ENCODE peak calls at places on chromosomes 16 and 17, in four cellular contexts. One of them, this sample, is unnamed.

GRCh38 chr17:60393840-60394529 is 2.1 kb upstream of the USP32 start:
- DNase-seq in IMR-90: no peak
- DNase-seq in A673: no peak
- DNase-seq in suprapubic skin: no peak
- DNase-seq in this sample: no peak

GRCh38 chr16:85385463-85386331 is 227.4 kb upstream of the GSE1 start:
- DNase-seq in A673: no peak
- DNase-seq in IMR-90: no peak
- DNase-seq in suprapubic skin: no peak
- DNase-seq in this sample: no peak

GRCh38 chr17:8959312-8959918 is 6.1 kb downstream of the PIK3R5 start:
- DNase-seq in suprapubic skin: no peak
- DNase-seq in A673: no peak
- DNase-seq in IMR-90: no peak
- DNase-seq in this sample: no peak

GRCh38 chr17:56810286-56810781 is 23.4 kb downstream of the C17orf67 start:
- DNase-seq in suprapubic skin: no peak
- DNase-seq in IMR-90: no peak
- DNase-seq in A673: no peak
- DNase-seq in this sample: no peak

GRCh38 chr16:51820176-51820575 is 669.1 kb upstream of the SALL1 start:
- DNase-seq in suprapubic skin: no peak
- DNase-seq in IMR-90: no peak
- DNase-seq in A673: no peak
- DNase-seq in this sample: no peak

GRCh38 chr17:78163881-78164747 is 4.3 kb upstream of the SYNGR2 start:
- DNase-seq in A673: no peak
- DNase-seq in IMR-90: no peak
- DNase-seq in suprapubic skin: no peak
- DNase-seq in this sample: no peak

GRCh38 chr17:13940858-13941665 is 128.2 kb upstream of the COX10 start:
- DNase-seq in suprapubic skin: no peak
- DNase-seq in A673: no peak
- DNase-seq in IMR-90: peak
- DNase-seq in this sample: no peak

GRCh38 chr16:69820926-69821541 is 58.9 kb downstream of the WWP2 start:
- DNase-seq in A673: no peak
- DNase-seq in suprapubic skin: no peak
- DNase-seq in IMR-90: peak
- DNase-seq in this sample: peak

GRCh38 chr17:77558846-77559626 is 399.5 kb upstream of the TNRC6C start:
- DNase-seq in suprapubic skin: no peak
- DNase-seq in A673: no peak
- DNase-seq in IMR-90: peak
- DNase-seq in this sample: no peak

GRCh38 chr16:11597268-11597690 is 10.6 kb upstream of the LITAF start:
- DNase-seq in IMR-90: no peak
- DNase-seq in A673: no peak
- DNase-seq in suprapubic skin: no peak
- DNase-seq in this sample: peak

GRCh38 chr16:10950393-10950792 is 6.0 kb downstream of the CLEC16A start:
- DNase-seq in A673: no peak
- DNase-seq in IMR-90: no peak
- DNase-seq in suprapubic skin: no peak
- DNase-seq in this sample: no peak

GRCh38 chr16:5466551-5466950 is 369.0 kb upstream of the EEF2KMT start:
- DNase-seq in suprapubic skin: no peak
- DNase-seq in A673: no peak
- DNase-seq in IMR-90: no peak
- DNase-seq in this sample: no peak

GRCh38 chr17:68291836-68292688 is 767 bp downstream of the ARSG start:
- DNase-seq in suprapubic skin: peak
- DNase-seq in A673: peak
- DNase-seq in IMR-90: peak
- DNase-seq in this sample: peak

GRCh38 chr17:2158011-2158410 is 103.1 kb downstream of the HIC1 start:
- DNase-seq in A673: peak
- DNase-seq in IMR-90: peak
- DNase-seq in suprapubic skin: no peak
- DNase-seq in this sample: no peak

GRCh38 chr17:35738519-35739133 is 7.2 kb downstream of the RASL10B start:
- DNase-seq in IMR-90: no peak
- DNase-seq in suprapubic skin: peak
- DNase-seq in A673: no peak
- DNase-seq in this sample: no peak

GRCh38 chr17:56350592-56350991 is 197.3 kb downstream of the ANKFN1 start:
- DNase-seq in suprapubic skin: no peak
- DNase-seq in IMR-90: no peak
- DNase-seq in A673: no peak
- DNase-seq in this sample: no peak

GRCh38 chr17:55458977-55459376 is 37.3 kb upstream of the MMD start:
- DNase-seq in suprapubic skin: no peak
- DNase-seq in IMR-90: peak
- DNase-seq in A673: no peak
- DNase-seq in this sample: no peak

GRCh38 chr17:59377410-59377809 is 46.0 kb downstream of the YPEL2 start:
- DNase-seq in suprapubic skin: no peak
- DNase-seq in A673: no peak
- DNase-seq in IMR-90: peak
- DNase-seq in this sample: no peak

GRCh38 chr16:21952040-21952792 is 945 bp upstream of the UQCRC2 start:
- DNase-seq in A673: peak
- DNase-seq in suprapubic skin: peak
- DNase-seq in IMR-90: peak
- DNase-seq in this sample: peak

GRCh38 chr17:19386974-19387920 is at the start of gene MFAP4:
- DNase-seq in A673: peak
- DNase-seq in IMR-90: peak
- DNase-seq in suprapubic skin: no peak
- DNase-seq in this sample: peak

GRCh38 chr17:41772218-41772585 is 14.3 kb downstream of the JUP start:
- DNase-seq in IMR-90: no peak
- DNase-seq in A673: no peak
- DNase-seq in suprapubic skin: no peak
- DNase-seq in this sample: no peak

GRCh38 chr17:10844667-10845387 is 6.9 kb upstream of the PIRT start:
- DNase-seq in A673: peak
- DNase-seq in suprapubic skin: peak
- DNase-seq in IMR-90: peak
- DNase-seq in this sample: peak

GRCh38 chr16:69888005-69888560 is 63.1 kb upstream of the CLEC18A start:
- DNase-seq in IMR-90: no peak
- DNase-seq in suprapubic skin: no peak
- DNase-seq in A673: no peak
- DNase-seq in this sample: no peak

GRCh38 chr17:4769628-4770027 is 2.1 kb upstream of the TM4SF5 start:
- DNase-seq in suprapubic skin: no peak
- DNase-seq in IMR-90: no peak
- DNase-seq in A673: no peak
- DNase-seq in this sample: no peak

GRCh38 chr16:84065536-84066132 is 23.0 kb upstream of the SLC38A8 start:
- DNase-seq in IMR-90: peak
- DNase-seq in A673: peak
- DNase-seq in suprapubic skin: no peak
- DNase-seq in this sample: no peak

GRCh38 chr17:38724337-38724988 is 5.7 kb upstream of the CISD3 start:
- DNase-seq in suprapubic skin: no peak
- DNase-seq in IMR-90: no peak
- DNase-seq in A673: no peak
- DNase-seq in this sample: peak

GRCh38 chr16:24670623-24671454 is 58.6 kb upstream of the TNRC6A start:
- DNase-seq in IMR-90: peak
- DNase-seq in suprapubic skin: no peak
- DNase-seq in A673: peak
- DNase-seq in this sample: peak

GRCh38 chr17:82807101-82807500 is 32.7 kb downstream of the ZNF750 start:
- DNase-seq in A673: no peak
- DNase-seq in IMR-90: no peak
- DNase-seq in suprapubic skin: no peak
- DNase-seq in this sample: no peak

GRCh38 chr17:76398523-76399174 is 14.2 kb downstream of the SPHK1 start:
- DNase-seq in IMR-90: no peak
- DNase-seq in A673: no peak
- DNase-seq in suprapubic skin: no peak
- DNase-seq in this sample: no peak

GRCh38 chr17:80783461-80783860 is 208.2 kb upstream of the CHMP6 start:
- DNase-seq in IMR-90: no peak
- DNase-seq in suprapubic skin: peak
- DNase-seq in A673: no peak
- DNase-seq in this sample: no peak

GRCh38 chr16:56710181-56710737 is 19.7 kb upstream of the NUP93 start:
- DNase-seq in suprapubic skin: no peak
- DNase-seq in IMR-90: no peak
- DNase-seq in A673: no peak
- DNase-seq in this sample: no peak

GRCh38 chr16:56711862-56712261 is 18.1 kb upstream of the NUP93 start:
- DNase-seq in suprapubic skin: no peak
- DNase-seq in IMR-90: peak
- DNase-seq in A673: no peak
- DNase-seq in this sample: no peak

GRCh38 chr16:56715128-56715527 is 14.8 kb upstream of the NUP93 start:
- DNase-seq in IMR-90: no peak
- DNase-seq in A673: no peak
- DNase-seq in suprapubic skin: no peak
- DNase-seq in this sample: no peak

GRCh38 chr16:56709686-56710040 is 20.3 kb upstream of the NUP93 start:
- DNase-seq in IMR-90: no peak
- DNase-seq in suprapubic skin: no peak
- DNase-seq in A673: no peak
- DNase-seq in this sample: no peak

GRCh38 chr16:56713794-56714193 is 16.1 kb upstream of the NUP93 start:
- DNase-seq in A673: no peak
- DNase-seq in suprapubic skin: no peak
- DNase-seq in IMR-90: no peak
- DNase-seq in this sample: no peak
- H3K27ac ChIP-seq in A673: no peak
- H3K27ac ChIP-seq in suprapubic skin: no peak
- H3K27ac ChIP-seq in IMR-90: no peak
- H3K27ac ChIP-seq in this sample: no peak

DNA sequence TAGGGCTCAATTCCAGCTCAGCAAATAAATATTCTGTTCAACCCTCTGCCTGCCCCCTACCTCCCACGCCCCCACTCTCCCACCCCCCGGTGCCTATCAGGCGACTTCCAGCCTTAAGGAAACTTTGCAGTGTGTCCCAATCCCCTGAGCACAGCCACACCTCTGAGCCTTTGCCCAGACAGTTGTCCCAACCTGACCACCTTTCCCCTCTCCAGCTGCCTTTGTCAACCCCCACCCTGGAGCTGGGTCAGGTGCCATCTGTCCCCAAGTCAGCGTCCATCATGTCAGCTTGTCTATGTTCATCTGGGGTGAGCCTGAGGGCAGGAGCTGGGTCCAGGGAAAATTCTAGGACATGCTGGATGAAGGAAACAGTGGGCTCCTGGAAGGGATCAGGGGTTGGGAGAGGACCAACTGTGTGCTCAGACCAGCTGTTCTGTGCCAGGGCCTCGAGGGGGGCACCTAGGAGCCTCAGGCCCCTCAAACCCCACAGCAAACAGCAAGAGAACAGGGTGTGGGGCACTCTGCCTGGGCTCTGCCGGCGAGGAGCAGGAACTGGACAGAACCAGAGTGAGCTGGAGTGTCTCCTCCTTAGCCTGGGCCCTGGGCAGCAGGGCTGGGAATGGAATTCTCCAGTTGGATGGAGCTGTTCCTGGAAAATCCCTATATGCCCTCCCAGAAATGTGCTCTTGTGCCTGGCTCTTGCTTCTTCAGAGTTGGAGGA is 17.8 kb downstream of the CDH16 start:
- DNase-seq in A673: no peak
- DNase-seq in suprapubic skin: no peak
- DNase-seq in IMR-90: no peak
- DNase-seq in this sample: peak
- H3K27ac ChIP-seq in A673: no peak
- H3K27ac ChIP-seq in suprapubic skin: peak
- H3K27ac ChIP-seq in IMR-90: peak
- H3K27ac ChIP-seq in this sample: peak

DNA sequence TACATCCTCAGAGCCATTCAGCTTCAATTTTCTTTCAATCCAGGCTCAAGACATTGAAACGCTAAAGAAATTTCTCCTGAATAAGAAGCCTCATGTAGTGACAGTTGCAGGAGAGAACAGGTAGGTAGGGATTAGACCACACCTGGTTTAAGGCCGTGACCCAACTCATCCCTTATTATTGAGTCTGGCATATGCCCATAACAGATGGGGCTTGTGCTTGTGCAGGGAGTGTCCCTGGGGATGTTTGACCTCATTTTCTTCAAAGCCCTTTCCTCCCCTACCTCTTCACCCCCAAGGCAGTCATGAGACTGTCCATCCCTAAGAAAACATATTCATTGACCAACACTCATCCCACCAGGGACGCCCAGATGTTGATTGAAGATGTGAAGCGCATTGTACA is 24.3 kb downstream of the SUPT6H start:
- DNase-seq in IMR-90: no peak
- DNase-seq in suprapubic skin: no peak
- DNase-seq in A673: no peak
- DNase-seq in this sample: no peak
- H3K27ac ChIP-seq in IMR-90: no peak
- H3K27ac ChIP-seq in suprapubic skin: no peak
- H3K27ac ChIP-seq in A673: no peak
- H3K27ac ChIP-seq in this sample: no peak

GRCh38 chr17:69605571-69605970 is 191.1 kb downstream of the MAP2K6 start:
- DNase-seq in A673: no peak
- DNase-seq in suprapubic skin: no peak
- DNase-seq in IMR-90: peak
- DNase-seq in this sample: no peak

GRCh38 chr17:69608114-69608513 is 193.6 kb downstream of the MAP2K6 start:
- DNase-seq in IMR-90: no peak
- DNase-seq in A673: no peak
- DNase-seq in suprapubic skin: no peak
- DNase-seq in this sample: no peak

GRCh38 chr17:69608808-69609494 is 194.5 kb downstream of the MAP2K6 start:
- DNase-seq in suprapubic skin: no peak
- DNase-seq in A673: no peak
- DNase-seq in IMR-90: peak
- DNase-seq in this sample: no peak

GRCh38 chr17:69607162-69607834 is 192.8 kb downstream of the MAP2K6 start:
- DNase-seq in suprapubic skin: peak
- DNase-seq in IMR-90: peak
- DNase-seq in A673: peak
- DNase-seq in this sample: peak

DNA sequence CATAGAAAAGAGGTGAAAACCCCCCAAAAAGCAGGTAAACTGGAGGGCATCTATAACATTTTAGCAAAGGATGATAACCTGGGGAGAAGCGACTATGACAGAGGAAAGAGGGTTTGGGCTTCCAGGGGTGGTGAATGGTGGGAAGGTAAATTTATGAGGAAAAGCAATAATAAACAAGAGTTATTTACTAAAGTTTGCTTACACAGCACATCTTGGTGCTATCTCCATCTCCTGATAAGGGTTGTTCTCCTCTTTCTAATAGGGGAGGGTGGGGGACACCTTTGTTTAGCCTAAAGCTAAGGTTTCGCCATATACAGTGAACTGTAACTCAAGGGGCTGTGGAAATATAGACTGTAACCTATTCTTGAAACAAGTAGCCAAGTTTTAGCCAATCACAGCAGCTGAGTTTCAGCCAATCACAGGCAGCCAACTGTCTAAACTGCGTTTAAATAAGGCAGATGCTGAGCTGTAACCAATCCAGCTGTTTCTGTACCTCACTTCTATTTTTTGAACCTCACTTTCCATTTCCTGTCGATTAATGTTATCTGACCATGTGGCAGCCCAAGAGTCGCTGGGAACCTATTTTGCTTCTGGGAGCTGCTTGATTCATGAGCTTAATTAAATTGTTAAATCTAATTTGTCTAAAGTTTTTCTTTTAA is 191.8 kb downstream of the MAP2K6 start:
- DNase-seq in IMR-90: no peak
- DNase-seq in suprapubic skin: no peak
- DNase-seq in A673: peak
- DNase-seq in this sample: no peak
- H3K27ac ChIP-seq in IMR-90: peak
- H3K27ac ChIP-seq in suprapubic skin: no peak
- H3K27ac ChIP-seq in A673: no peak
- H3K27ac ChIP-seq in this sample: no peak

This sample was measured in psoas muscle.